ENCODE peak calls at places on chromosomes 2 and 18, in nine cellular contexts. Z is T-helper 17 cell; F is nucleus accumbens; V is stimulated activated CD4-positive, alpha-beta T cell treated with anti-CD3 and anti-CD28 coated beads, Interleukin-1b, Interleukin-23, amount 100 ng/mL, for 24 hours; M is stromal cell of bone marrow; D is astrocyte of the spinal cord; K is neuronal stem cell; Y is glutamatergic neuron; T is AG09309. A is an unnamed sample.

GRCh38 chr2:180443896-180444295 is 436.8 kb upstream of the CWC22 start:
- DNase-seq in Z (no peak), F (no peak), V (no peak), M (peak), D (no peak), K (no peak), Y (no peak), T (no peak), A (no peak)

GRCh38 chr2:69241039-69241586 is 145.9 kb downstream of the GFPT1 start:
- DNase-seq in Z (no peak), F (no peak), V (no peak), M (no peak), D (no peak), K (no peak), Y (no peak), T (no peak), A (no peak)

GRCh38 chr2:36487947-36488346 is 110.0 kb downstream of the FEZ2 start:
- DNase-seq in Z (no peak), F (no peak), V (no peak), M (no peak), D (no peak), K (no peak), Y (no peak), T (no peak), A (no peak)

GRCh38 chr2:219440388-219441256 is 6.0 kb downstream of the SPEG start:
- DNase-seq in Z (no peak), F (no peak), V (no peak), M (no peak), D (no peak), K (no peak), Y (no peak), T (no peak), A (no peak)

GRCh38 chr2:231987088-231987788 is 25.7 kb downstream of the DIS3L2 start:
- DNase-seq in Z (no peak), F (no peak), V (no peak), M (no peak), D (peak), K (no peak), Y (no peak), T (no peak), A (no peak)

GRCh38 chr2:37585295-37585908 is 86.0 kb downstream of the CDC42EP3 start:
- DNase-seq in Z (no peak), F (no peak), V (no peak), M (no peak), D (no peak), K (no peak), Y (no peak), T (no peak), A (no peak)

GRCh38 chr2:185507703-185508102 is 230.9 kb upstream of the FSIP2 start:
- DNase-seq in Z (no peak), F (no peak), V (no peak), M (no peak), D (no peak), K (no peak), Y (peak), T (no peak), A (no peak)

GRCh38 chr18:3595282-3596273 is 145.6 kb downstream of the TGIF1 start:
- DNase-seq in Z (no peak), F (no peak), V (no peak), M (peak), D (peak), K (no peak), Y (no peak), T (peak), A (peak)

GRCh38 chr2:46632349-46632748 is 153.0 kb downstream of the TMEM247 start:
- DNase-seq in Z (no peak), F (no peak), V (no peak), M (peak), D (peak), K (no peak), Y (no peak), T (peak), A (no peak)

GRCh38 chr2:5705490-5705889 is 13.3 kb downstream of the SOX11 start:
- DNase-seq in Z (no peak), F (no peak), V (no peak), M (no peak), D (no peak), K (no peak), Y (no peak), T (no peak), A (no peak)

GRCh38 chr2:106561356-106561755 is 74.2 kb downstream of the CD8B2 start:
- DNase-seq in Z (no peak), F (no peak), V (no peak), M (no peak), D (no peak), K (no peak), Y (no peak), T (no peak), A (no peak)

A was measured in effector memory CD4-positive, alpha-beta T cell.